ENCODE peak calls at places on chromosomes 3 and 15, in six cellular contexts. One of them, this sample, is unnamed.
A peak's percentile ranks its signal among the peaks of the same experiment; 100 is the strongest.

GRCh38 chr3:161254861-161255260 is 33.8 kb downstream of the NMD3 start:
- DNase-seq in cardiac muscle cell: no peak
- DNase-seq in pancreas: no peak
- DNase-seq in GM23338: no peak
- DNase-seq in WERI-Rb-1: no peak
- DNase-seq in CD8-positive, alpha-beta T cell: no peak
- DNase-seq in this sample: no peak

GRCh38 chr3:188507244-188507720 is 353.3 kb downstream of the LPP start:
- DNase-seq in cardiac muscle cell: peak; percentile 95
- DNase-seq in pancreas: no peak
- DNase-seq in GM23338: peak; percentile 49
- DNase-seq in WERI-Rb-1: no peak
- DNase-seq in CD8-positive, alpha-beta T cell: no peak
- DNase-seq in this sample: no peak

GRCh38 chr3:134378818-134379217 is 4.6 kb upstream of the AMOTL2 start:
- DNase-seq in cardiac muscle cell: no peak
- DNase-seq in pancreas: no peak
- DNase-seq in GM23338: no peak
- DNase-seq in WERI-Rb-1: no peak
- DNase-seq in CD8-positive, alpha-beta T cell: no peak
- DNase-seq in this sample: no peak

GRCh38 chr3:191417457-191417729 is 43.6 kb upstream of the PYDC2 start:
- DNase-seq in cardiac muscle cell: no peak
- DNase-seq in pancreas: no peak
- DNase-seq in GM23338: no peak
- DNase-seq in WERI-Rb-1: no peak
- DNase-seq in CD8-positive, alpha-beta T cell: no peak
- DNase-seq in this sample: no peak

GRCh38 chr15:32763295-32763694 is 45.5 kb downstream of the GREM1 start:
- DNase-seq in cardiac muscle cell: no peak
- DNase-seq in pancreas: no peak
- DNase-seq in GM23338: no peak
- DNase-seq in WERI-Rb-1: no peak
- DNase-seq in CD8-positive, alpha-beta T cell: no peak
- DNase-seq in this sample: no peak

GRCh38 chr15:20361091-20361490 is 180.5 kb downstream of the GOLGA6L6 start:
- DNase-seq in cardiac muscle cell: no peak
- DNase-seq in pancreas: no peak
- DNase-seq in GM23338: no peak
- DNase-seq in WERI-Rb-1: no peak
- DNase-seq in CD8-positive, alpha-beta T cell: no peak
- DNase-seq in this sample: no peak

GRCh38 chr15:70974004-70974832 is 81.6 kb downstream of the LRRC49 start:
- DNase-seq in cardiac muscle cell: peak; percentile 77
- DNase-seq in pancreas: no peak
- DNase-seq in GM23338: peak; percentile 67
- DNase-seq in WERI-Rb-1: no peak
- DNase-seq in CD8-positive, alpha-beta T cell: no peak
- DNase-seq in this sample: no peak

GRCh38 chr3:32703491-32703968 is 18.5 kb downstream of the CNOT10 start:
- DNase-seq in cardiac muscle cell: peak; percentile 56
- DNase-seq in pancreas: no peak
- DNase-seq in GM23338: no peak
- DNase-seq in WERI-Rb-1: no peak
- DNase-seq in CD8-positive, alpha-beta T cell: no peak
- DNase-seq in this sample: no peak

GRCh38 chr15:70902105-70902504 is 9.5 kb downstream of the LRRC49 start:
- DNase-seq in cardiac muscle cell: peak; percentile 74
- DNase-seq in pancreas: no peak
- DNase-seq in GM23338: no peak
- DNase-seq in WERI-Rb-1: no peak
- DNase-seq in CD8-positive, alpha-beta T cell: no peak
- DNase-seq in this sample: no peak

GRCh38 chr3:14506626-14507344 is 33.4 kb downstream of the GRIP2 start:
- DNase-seq in cardiac muscle cell: no peak
- DNase-seq in pancreas: no peak
- DNase-seq in GM23338: no peak
- DNase-seq in WERI-Rb-1: no peak
- DNase-seq in CD8-positive, alpha-beta T cell: no peak
- DNase-seq in this sample: peak; percentile 3

GRCh38 chr3:122564155-122564912 is at the start of the genes DTX3L and PARP9:
- DNase-seq in cardiac muscle cell: peak; percentile 84
- DNase-seq in pancreas: peak; percentile 77
- DNase-seq in GM23338: peak; percentile 86
- DNase-seq in WERI-Rb-1: peak; percentile 61
- DNase-seq in CD8-positive, alpha-beta T cell: peak; percentile 63
- DNase-seq in this sample: peak; percentile 84
- TF ChIP-seq CTCF in cardiac muscle cell: no peak
- TF ChIP-seq CTCF in pancreas: no peak
- TF ChIP-seq CTCF in GM23338: no peak
- TF ChIP-seq CTCF in WERI-Rb-1: no peak
- TF ChIP-seq CTCF in CD8-positive, alpha-beta T cell: no peak
- TF ChIP-seq CTCF in this sample: no peak

GRCh38 chr3:55157736-55158135 is 229.9 kb upstream of the LRTM1 start:
- DNase-seq in cardiac muscle cell: no peak
- DNase-seq in pancreas: no peak
- DNase-seq in GM23338: no peak
- DNase-seq in WERI-Rb-1: no peak
- DNase-seq in CD8-positive, alpha-beta T cell: no peak
- DNase-seq in this sample: no peak
- H3K4me3 ChIP-seq in cardiac muscle cell: no peak overlapping the region
- H3K4me3 ChIP-seq in pancreas: no peak overlapping the region
- H3K4me3 ChIP-seq in GM23338: no peak overlapping the region
- H3K4me3 ChIP-seq in WERI-Rb-1: no peak overlapping the region
- H3K4me3 ChIP-seq in CD8-positive, alpha-beta T cell: no peak overlapping the region
- H3K4me3 ChIP-seq in this sample: no peak overlapping the region

GRCh38 chr15:85709250-85709649 is 85.5 kb downstream of the KLHL25 start:
- DNase-seq in cardiac muscle cell: no peak
- DNase-seq in pancreas: no peak
- DNase-seq in GM23338: no peak
- DNase-seq in WERI-Rb-1: no peak
- DNase-seq in CD8-positive, alpha-beta T cell: no peak
- DNase-seq in this sample: no peak
- H3K36me3 ChIP-seq in cardiac muscle cell: peaks cover 5% of the 10 kb centered on the region
- H3K36me3 ChIP-seq in pancreas: peaks cover 38% of the 10 kb centered on the region
- H3K36me3 ChIP-seq in GM23338: no peaks in the 10 kb centered on the region
- H3K36me3 ChIP-seq in WERI-Rb-1: peaks cover 92% of the 10 kb centered on the region
- H3K36me3 ChIP-seq in CD8-positive, alpha-beta T cell: peaks cover 19% of the 10 kb centered on the region
- H3K36me3 ChIP-seq in this sample: no peaks in the 10 kb centered on the region

GRCh38 chr3:56491566-56491965 is 23.3 kb upstream of the ERC2 start:
- DNase-seq in cardiac muscle cell: no peak
- DNase-seq in pancreas: no peak
- DNase-seq in GM23338: no peak
- DNase-seq in WERI-Rb-1: no peak
- DNase-seq in CD8-positive, alpha-beta T cell: no peak
- DNase-seq in this sample: no peak
- TF ChIP-seq CTCF in cardiac muscle cell: no peak
- TF ChIP-seq CTCF in pancreas: no peak
- TF ChIP-seq CTCF in GM23338: no peak
- TF ChIP-seq CTCF in WERI-Rb-1: no peak
- TF ChIP-seq CTCF in CD8-positive, alpha-beta T cell: no peak
- TF ChIP-seq CTCF in this sample: no peak

DNA sequence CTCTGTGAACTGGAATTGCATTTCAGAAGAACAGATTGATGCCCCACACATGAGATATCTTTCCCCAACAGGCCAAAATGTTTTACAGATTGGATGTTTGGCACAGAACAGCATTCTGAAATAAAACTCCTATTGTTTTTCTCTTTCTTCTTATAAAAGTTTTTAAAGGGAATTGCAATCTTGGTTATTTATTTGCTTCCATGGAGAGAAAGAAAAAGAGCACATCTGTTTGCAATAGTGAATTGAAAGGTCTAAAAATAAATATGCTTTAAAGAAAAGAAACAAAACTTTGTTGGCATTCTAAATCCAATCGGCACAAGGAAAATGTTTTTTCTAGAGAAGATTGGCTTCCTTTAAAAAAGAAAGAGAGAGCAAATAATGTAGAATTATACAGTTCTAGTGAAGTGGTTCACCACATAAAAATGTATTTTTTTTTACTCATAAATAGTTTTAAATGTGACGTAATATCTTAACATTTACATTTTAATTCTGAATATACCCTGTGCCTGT is 257.3 kb upstream of the CBLB start:
- DNase-seq in cardiac muscle cell: no peak
- DNase-seq in pancreas: no peak
- DNase-seq in GM23338: no peak
- DNase-seq in WERI-Rb-1: no peak
- DNase-seq in CD8-positive, alpha-beta T cell: no peak
- DNase-seq in this sample: no peak
- H3K4me3 ChIP-seq in cardiac muscle cell: no peak overlapping the region
- H3K4me3 ChIP-seq in pancreas: no peak overlapping the region
- H3K4me3 ChIP-seq in GM23338: no peak overlapping the region
- H3K4me3 ChIP-seq in WERI-Rb-1: no peak overlapping the region
- H3K4me3 ChIP-seq in CD8-positive, alpha-beta T cell: no peak overlapping the region
- H3K4me3 ChIP-seq in this sample: no peak overlapping the region

DNA sequence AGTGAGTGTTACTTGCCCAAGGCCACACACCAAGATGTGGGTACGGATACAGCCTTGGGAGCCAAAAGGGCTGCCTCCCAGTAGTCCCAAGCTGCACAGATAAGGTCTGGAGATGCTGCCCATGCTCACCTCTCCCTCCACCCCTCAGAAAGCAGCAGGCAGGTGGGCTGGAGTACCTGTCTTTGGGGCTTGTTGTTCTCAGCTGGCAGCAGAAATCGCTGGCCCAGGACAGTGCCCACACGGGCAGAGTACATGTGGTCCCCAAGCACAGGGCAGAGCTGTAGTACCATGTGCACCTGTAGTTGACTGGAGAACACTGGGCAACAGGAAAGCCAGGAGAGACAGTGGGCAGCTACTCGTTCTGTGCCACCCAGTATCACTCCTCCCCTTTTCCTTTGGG is 5.0 kb downstream of the RPUSD3 start:
- DNase-seq in cardiac muscle cell: no peak
- DNase-seq in pancreas: no peak
- DNase-seq in GM23338: no peak
- DNase-seq in WERI-Rb-1: no peak
- DNase-seq in CD8-positive, alpha-beta T cell: no peak
- DNase-seq in this sample: no peak
- H3K36me3 ChIP-seq in cardiac muscle cell: peaks cover 11% of the 10 kb centered on the region
- H3K36me3 ChIP-seq in pancreas: peaks cover 15% of the 10 kb centered on the region
- H3K36me3 ChIP-seq in GM23338: peaks cover 4% of the 10 kb centered on the region
- H3K36me3 ChIP-seq in WERI-Rb-1: peaks cover 30% of the 10 kb centered on the region
- H3K36me3 ChIP-seq in CD8-positive, alpha-beta T cell: peaks cover 25% of the 10 kb centered on the region
- H3K36me3 ChIP-seq in this sample: no peaks in the 10 kb centered on the region

DNA sequence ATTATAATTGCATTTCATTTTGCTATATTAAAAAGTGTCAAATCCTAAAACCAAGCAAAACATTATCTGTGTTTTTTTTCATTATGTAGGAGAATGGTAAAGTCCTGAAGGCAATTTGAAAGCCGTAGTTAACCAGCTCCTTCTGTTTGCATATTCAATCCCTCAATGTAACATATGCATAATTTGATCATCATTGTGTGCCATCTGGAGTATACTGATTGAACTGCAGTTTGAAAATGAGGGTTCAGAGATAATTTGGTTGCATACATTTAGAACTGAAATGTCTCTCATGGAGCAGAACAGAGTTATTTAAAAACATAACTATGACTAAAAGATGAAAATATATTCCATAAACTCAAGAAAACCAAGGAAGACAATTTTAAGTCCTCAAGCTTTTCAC is 518.6 kb downstream of the GBE1 start:
- DNase-seq in cardiac muscle cell: peak; percentile 31
- DNase-seq in pancreas: no peak
- DNase-seq in GM23338: no peak
- DNase-seq in WERI-Rb-1: no peak
- DNase-seq in CD8-positive, alpha-beta T cell: no peak
- DNase-seq in this sample: no peak
- TF ChIP-seq CTCF in cardiac muscle cell: peak; percentile 51
- TF ChIP-seq CTCF in pancreas: no peak
- TF ChIP-seq CTCF in GM23338: no peak
- TF ChIP-seq CTCF in WERI-Rb-1: peak; percentile 22
- TF ChIP-seq CTCF in CD8-positive, alpha-beta T cell: no peak
- TF ChIP-seq CTCF in this sample: no peak

DNA sequence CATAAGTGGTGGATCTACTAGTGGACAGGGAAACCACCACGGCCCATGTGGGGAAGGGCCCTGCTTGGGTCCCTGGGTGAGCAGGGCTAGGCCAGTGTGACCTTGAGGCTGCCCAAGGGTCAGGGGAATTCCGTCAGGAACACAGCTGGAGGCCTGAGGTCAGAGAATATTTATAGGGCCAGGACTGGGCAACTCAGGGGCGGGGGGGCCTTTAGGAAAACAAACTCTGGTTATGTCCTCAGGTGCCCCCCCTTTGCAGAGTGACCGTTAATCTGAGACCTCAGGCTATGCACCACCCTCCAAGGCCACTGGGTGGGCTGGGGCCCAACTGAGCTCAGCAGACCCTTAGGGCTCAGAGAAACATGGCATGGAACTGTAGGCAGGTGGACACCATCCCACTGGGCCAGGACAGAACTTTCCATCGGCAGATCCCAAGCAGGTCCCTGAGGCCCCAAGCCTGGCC is 2.5 kb downstream of the TWF2 start:
- DNase-seq in cardiac muscle cell: no peak
- DNase-seq in pancreas: no peak
- DNase-seq in GM23338: no peak
- DNase-seq in WERI-Rb-1: no peak
- DNase-seq in CD8-positive, alpha-beta T cell: no peak
- DNase-seq in this sample: peak; percentile 15
- H3K4me3 ChIP-seq in cardiac muscle cell: no peak overlapping the region
- H3K4me3 ChIP-seq in pancreas: no peak overlapping the region
- H3K4me3 ChIP-seq in GM23338: peak overlapping the region; percentile 93
- H3K4me3 ChIP-seq in WERI-Rb-1: no peak overlapping the region
- H3K4me3 ChIP-seq in CD8-positive, alpha-beta T cell: no peak overlapping the region
- H3K4me3 ChIP-seq in this sample: no peak overlapping the region

This sample was measured in uterus.